ENCODE peak calls at places on chromosomes 12 and 14, in four cellular contexts. One of them, this sample, is unnamed.

GRCh38 chr14:44030963-44031362 is 476.1 kb downstream of the FSCB start:
- DNase-seq in foreskin keratinocyte: no peak
- DNase-seq in tibial artery: no peak
- DNase-seq in fibroblast of pulmonary artery: no peak
- DNase-seq in this sample: no peak

GRCh38 chr14:22112004-22112403 is 438.4 kb upstream of the OR4E1 start:
- DNase-seq in foreskin keratinocyte: no peak
- DNase-seq in fibroblast of pulmonary artery: no peak
- DNase-seq in tibial artery: no peak
- DNase-seq in this sample: peak; percentile 20

GRCh38 chr14:102323102-102323501 is 3.6 kb downstream of the ZNF839 start:
- DNase-seq in tibial artery: peak; percentile 84
- DNase-seq in foreskin keratinocyte: peak; percentile 58
- DNase-seq in fibroblast of pulmonary artery: peak; percentile 90
- DNase-seq in this sample: no peak

GRCh38 chr12:51362307-51362706 is 15.8 kb upstream of the CELA1 start:
- DNase-seq in fibroblast of pulmonary artery: no peak
- DNase-seq in foreskin keratinocyte: no peak
- DNase-seq in tibial artery: no peak
- DNase-seq in this sample: no peak

GRCh38 chr12:113833422-113833821 is 132.7 kb downstream of the RBM19 start:
- DNase-seq in foreskin keratinocyte: no peak
- DNase-seq in fibroblast of pulmonary artery: no peak
- DNase-seq in tibial artery: no peak
- DNase-seq in this sample: no peak

GRCh38 chr14:102320671-102321455 is 1.3 kb downstream of the ZNF839 start:
- DNase-seq in tibial artery: no peak
- DNase-seq in fibroblast of pulmonary artery: no peak
- DNase-seq in foreskin keratinocyte: no peak
- DNase-seq in this sample: no peak

GRCh38 chr14:69901113-69901951 is 22.1 kb downstream of the SMOC1 start:
- DNase-seq in foreskin keratinocyte: peak; percentile 49
- DNase-seq in tibial artery: peak; percentile 43
- DNase-seq in fibroblast of pulmonary artery: peak; percentile 95
- DNase-seq in this sample: no peak

GRCh38 chr14:21748869-21749303 is 75.3 kb upstream of the OR4E1 start:
- DNase-seq in foreskin keratinocyte: peak; percentile 36
- DNase-seq in fibroblast of pulmonary artery: peak; percentile 56
- DNase-seq in tibial artery: no peak
- DNase-seq in this sample: peak; percentile 34

GRCh38 chr14:87966816-87967215 is 26.2 kb downstream of the GALC start:
- DNase-seq in fibroblast of pulmonary artery: peak; percentile 7
- DNase-seq in tibial artery: no peak
- DNase-seq in foreskin keratinocyte: peak; percentile 64
- DNase-seq in this sample: no peak

GRCh38 chr14:58966991-58967390 is 221.5 kb upstream of the DAAM1 start:
- DNase-seq in foreskin keratinocyte: no peak
- DNase-seq in tibial artery: no peak
- DNase-seq in fibroblast of pulmonary artery: no peak
- DNase-seq in this sample: no peak

GRCh38 chr14:53472306-53472705 is 319.2 kb upstream of the DDHD1 start:
- DNase-seq in fibroblast of pulmonary artery: no peak
- DNase-seq in foreskin keratinocyte: no peak
- DNase-seq in tibial artery: no peak
- DNase-seq in this sample: no peak

GRCh38 chr14:73949752-73950734 is at the start of the genes COQ6 and FAM161B:
- DNase-seq in foreskin keratinocyte: peak; percentile 97
- DNase-seq in tibial artery: peak; percentile 96
- DNase-seq in fibroblast of pulmonary artery: peak; percentile 97
- DNase-seq in this sample: peak; percentile 86

GRCh38 chr14:100577321-100577985 is 9.8 kb downstream of the BEGAIN start:
- DNase-seq in fibroblast of pulmonary artery: no peak
- DNase-seq in tibial artery: no peak
- DNase-seq in foreskin keratinocyte: no peak
- DNase-seq in this sample: no peak

GRCh38 chr14:105171004-105171673 is 2.6 kb upstream of the JAG2 start:
- DNase-seq in fibroblast of pulmonary artery: no peak
- DNase-seq in tibial artery: no peak
- DNase-seq in foreskin keratinocyte: no peak
- DNase-seq in this sample: no peak

GRCh38 chr12:5796171-5797091 is 148.6 kb downstream of the ANO2 start:
- DNase-seq in foreskin keratinocyte: no peak
- DNase-seq in fibroblast of pulmonary artery: peak; percentile 3
- DNase-seq in tibial artery: no peak
- DNase-seq in this sample: no peak

GRCh38 chr14:68283378-68284123 is 464.0 kb downstream of the RAD51B start:
- DNase-seq in foreskin keratinocyte: no peak
- DNase-seq in tibial artery: peak; percentile 32
- DNase-seq in fibroblast of pulmonary artery: no peak
- DNase-seq in this sample: peak; percentile 42

GRCh38 chr14:20652996-20653975 is 11.8 kb upstream of the OR6S1 start:
- DNase-seq in fibroblast of pulmonary artery: peak; percentile 58
- DNase-seq in foreskin keratinocyte: peak; percentile 92
- DNase-seq in tibial artery: no peak
- DNase-seq in this sample: no peak

GRCh38 chr14:53638966-53639365 is 317.7 kb downstream of the BMP4 start:
- DNase-seq in tibial artery: no peak
- DNase-seq in fibroblast of pulmonary artery: no peak
- DNase-seq in foreskin keratinocyte: no peak
- DNase-seq in this sample: no peak

GRCh38 chr12:6955462-6956331 is 4.5 kb downstream of the PTPN6 start:
- DNase-seq in foreskin keratinocyte: no peak
- DNase-seq in fibroblast of pulmonary artery: no peak
- DNase-seq in tibial artery: no peak
- DNase-seq in this sample: no peak

GRCh38 chr14:25406818-25407217 is 356.9 kb upstream of the STXBP6 start:
- DNase-seq in tibial artery: no peak
- DNase-seq in fibroblast of pulmonary artery: peak; percentile 27
- DNase-seq in foreskin keratinocyte: peak; percentile 6
- DNase-seq in this sample: no peak

GRCh38 chr14:85475113-85475512 is 54.8 kb upstream of the FLRT2 start:
- DNase-seq in fibroblast of pulmonary artery: peak; percentile 88
- DNase-seq in foreskin keratinocyte: no peak
- DNase-seq in tibial artery: no peak
- DNase-seq in this sample: no peak

GRCh38 chr14:34981743-34982420 is 910 bp upstream of the SRP54 start:
- DNase-seq in foreskin keratinocyte: no peak
- DNase-seq in fibroblast of pulmonary artery: peak; percentile 57
- DNase-seq in tibial artery: peak; percentile 22
- DNase-seq in this sample: no peak

GRCh38 chr14:21436567-21437062 is 19.3 kb downstream of the CHD8 start:
- DNase-seq in fibroblast of pulmonary artery: no peak
- DNase-seq in tibial artery: no peak
- DNase-seq in foreskin keratinocyte: no peak
- DNase-seq in this sample: no peak

GRCh38 chr12:107530706-107531105 is 154.9 kb upstream of the PWP1 start:
- DNase-seq in tibial artery: no peak
- DNase-seq in fibroblast of pulmonary artery: no peak
- DNase-seq in foreskin keratinocyte: no peak
- DNase-seq in this sample: no peak

GRCh38 chr14:40365305-40365704 is 933.1 kb upstream of the FBXO33 start:
- DNase-seq in foreskin keratinocyte: no peak
- DNase-seq in tibial artery: no peak
- DNase-seq in fibroblast of pulmonary artery: no peak
- DNase-seq in this sample: no peak

GRCh38 chr14:68137704-68138619 is 318.4 kb downstream of the RAD51B start:
- DNase-seq in fibroblast of pulmonary artery: peak; percentile 96
- DNase-seq in tibial artery: peak; percentile 36
- DNase-seq in foreskin keratinocyte: peak; percentile 100
- DNase-seq in this sample: peak; percentile 6

GRCh38 chr12:119682635-119683340 is 14.9 kb downstream of the PRKAB1 start:
- DNase-seq in fibroblast of pulmonary artery: no peak
- DNase-seq in foreskin keratinocyte: no peak
- DNase-seq in tibial artery: no peak
- DNase-seq in this sample: no peak

GRCh38 chr12:88793091-88793490 is 212.8 kb upstream of the KITLG start:
- DNase-seq in tibial artery: no peak
- DNase-seq in fibroblast of pulmonary artery: peak; percentile 6
- DNase-seq in foreskin keratinocyte: peak; percentile 64
- DNase-seq in this sample: no peak

GRCh38 chr14:56657604-56658003 is 78.0 kb downstream of the TMEM260 start:
- DNase-seq in tibial artery: no peak
- DNase-seq in foreskin keratinocyte: no peak
- DNase-seq in fibroblast of pulmonary artery: no peak
- DNase-seq in this sample: no peak

GRCh38 chr14:52267501-52268190 is at the start of gene PTGDR:
- DNase-seq in foreskin keratinocyte: no peak
- DNase-seq in tibial artery: peak; percentile 35
- DNase-seq in fibroblast of pulmonary artery: peak; percentile 6
- DNase-seq in this sample: no peak

GRCh38 chr12:89373772-89374572 is 21.7 kb upstream of the DUSP6 start:
- DNase-seq in tibial artery: peak; percentile 47
- DNase-seq in foreskin keratinocyte: peak; percentile 72
- DNase-seq in fibroblast of pulmonary artery: peak; percentile 91
- DNase-seq in this sample: no peak

GRCh38 chr12:11812558-11813421 is 163.3 kb downstream of the ETV6 start:
- DNase-seq in fibroblast of pulmonary artery: peak; percentile 33
- DNase-seq in foreskin keratinocyte: no peak
- DNase-seq in tibial artery: peak; percentile 49
- DNase-seq in this sample: peak; percentile 44
- TF ChIP-seq CTCF in fibroblast of pulmonary artery: peak; percentile 17
- TF ChIP-seq CTCF in foreskin keratinocyte: no peak
- TF ChIP-seq CTCF in tibial artery: peak; percentile 3
- TF ChIP-seq CTCF in this sample: no peak

GRCh38 chr12:21801522-21802288 is 27.2 kb upstream of the KCNJ8 start:
- DNase-seq in foreskin keratinocyte: no peak
- DNase-seq in fibroblast of pulmonary artery: no peak
- DNase-seq in tibial artery: no peak
- DNase-seq in this sample: no peak
- TF ChIP-seq CTCF in foreskin keratinocyte: no peak
- TF ChIP-seq CTCF in fibroblast of pulmonary artery: no peak
- TF ChIP-seq CTCF in tibial artery: no peak
- TF ChIP-seq CTCF in this sample: no peak

GRCh38 chr14:92786427-92786756 is 7.7 kb upstream of the GOLGA5 start:
- DNase-seq in foreskin keratinocyte: no peak
- DNase-seq in fibroblast of pulmonary artery: no peak
- DNase-seq in tibial artery: no peak
- DNase-seq in this sample: no peak

GRCh38 chr14:92789457-92790089 is 4.5 kb upstream of the GOLGA5 start:
- DNase-seq in fibroblast of pulmonary artery: no peak
- DNase-seq in foreskin keratinocyte: peak; percentile 18
- DNase-seq in tibial artery: no peak
- DNase-seq in this sample: no peak

GRCh38 chr14:92787554-92787953 is 6.6 kb upstream of the GOLGA5 start:
- DNase-seq in foreskin keratinocyte: no peak
- DNase-seq in tibial artery: no peak
- DNase-seq in fibroblast of pulmonary artery: no peak
- DNase-seq in this sample: no peak

GRCh38 chr14:92783813-92784431 is 10.2 kb upstream of the GOLGA5 start:
- DNase-seq in fibroblast of pulmonary artery: peak; percentile 83
- DNase-seq in foreskin keratinocyte: peak; percentile 59
- DNase-seq in tibial artery: peak; percentile 25
- DNase-seq in this sample: peak; percentile 44

GRCh38 chr14:92785601-92786426 is 8.3 kb upstream of the GOLGA5 start:
- DNase-seq in tibial artery: no peak
- DNase-seq in foreskin keratinocyte: peak; percentile 82
- DNase-seq in fibroblast of pulmonary artery: peak; percentile 90
- DNase-seq in this sample: no peak
- TF ChIP-seq CTCF in tibial artery: no peak
- TF ChIP-seq CTCF in foreskin keratinocyte: no peak
- TF ChIP-seq CTCF in fibroblast of pulmonary artery: peak; percentile 39
- TF ChIP-seq CTCF in this sample: no peak

GRCh38 chr12:77736219-77736965 is 94.3 kb upstream of the NAV3 start:
- DNase-seq in fibroblast of pulmonary artery: no peak
- DNase-seq in tibial artery: no peak
- DNase-seq in foreskin keratinocyte: no peak
- DNase-seq in this sample: no peak
- TF ChIP-seq CTCF in fibroblast of pulmonary artery: no peak
- TF ChIP-seq CTCF in tibial artery: no peak
- TF ChIP-seq CTCF in foreskin keratinocyte: peak; percentile 19
- TF ChIP-seq CTCF in this sample: peak; percentile 19

GRCh38 chr12:112506513-112507166 is 87.9 kb downstream of the PTPN11 start:
- DNase-seq in foreskin keratinocyte: no peak
- DNase-seq in fibroblast of pulmonary artery: peak; percentile 2
- DNase-seq in tibial artery: no peak
- DNase-seq in this sample: no peak
- TF ChIP-seq CTCF in foreskin keratinocyte: no peak
- TF ChIP-seq CTCF in fibroblast of pulmonary artery: no peak
- TF ChIP-seq CTCF in tibial artery: no peak
- TF ChIP-seq CTCF in this sample: no peak

GRCh38 chr12:14510574-14510973 is 57.1 kb downstream of the PLBD1 start:
- DNase-seq in fibroblast of pulmonary artery: no peak
- DNase-seq in tibial artery: no peak
- DNase-seq in foreskin keratinocyte: no peak
- DNase-seq in this sample: no peak

GRCh38 chr12:14514946-14515345 is 52.7 kb downstream of the PLBD1 start:
- DNase-seq in fibroblast of pulmonary artery: peak; percentile 11
- DNase-seq in foreskin keratinocyte: peak; percentile 85
- DNase-seq in tibial artery: no peak
- DNase-seq in this sample: no peak

DNA sequence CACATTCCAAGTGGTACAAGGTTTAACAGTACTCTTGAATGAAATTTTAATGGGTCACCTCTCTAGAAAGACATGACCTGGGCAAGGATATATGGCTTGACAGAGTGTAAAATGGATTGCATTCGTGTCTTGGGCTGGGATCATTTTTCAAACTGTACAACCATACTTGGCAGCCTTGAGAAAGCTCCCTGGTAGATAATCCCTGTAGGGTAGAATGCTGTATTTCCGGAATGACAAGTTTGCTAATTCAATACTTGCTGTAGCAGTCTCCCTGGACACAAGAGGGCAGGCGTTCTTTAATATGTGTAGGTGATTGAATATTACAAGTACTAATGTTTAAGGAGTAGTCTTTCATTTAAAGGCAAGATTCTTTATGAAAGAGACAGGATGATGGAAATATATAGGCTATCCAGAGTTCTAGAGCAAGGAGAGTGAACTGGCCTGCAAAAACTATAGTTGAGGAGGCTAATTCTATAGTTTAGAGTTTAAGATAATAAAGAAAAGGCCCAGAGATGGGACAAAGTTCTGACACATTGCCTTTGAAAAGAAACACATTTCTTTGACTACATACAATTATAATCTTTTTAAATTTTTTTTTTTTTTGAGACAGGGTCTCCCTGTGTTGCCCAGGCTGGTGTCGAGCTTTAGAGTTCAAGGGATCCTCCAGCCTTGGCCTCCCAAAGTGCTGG is 53.4 kb downstream of the PLBD1 start:
- DNase-seq in tibial artery: no peak
- DNase-seq in foreskin keratinocyte: peak; percentile 89
- DNase-seq in fibroblast of pulmonary artery: peak; percentile 55
- DNase-seq in this sample: peak; percentile 21
- TF ChIP-seq CTCF in tibial artery: no peak
- TF ChIP-seq CTCF in foreskin keratinocyte: peak; percentile 93
- TF ChIP-seq CTCF in fibroblast of pulmonary artery: peak; percentile 49
- TF ChIP-seq CTCF in this sample: no peak